ENCODE peak calls at places on chromosomes 16 and 17, in five cellular contexts. Z is fibroblast of the aortic adventitia, A is HAP-1, E is uterus, I is LNCaP clone FGC. Q is an unnamed sample.

GRCh38 chr17:17140590-17140980 is 65.5 kb downstream of the PLD6 start:
- DNase-seq in Z (peak; percentile 52), A (no peak), E (no peak), I (no peak), Q (peak; percentile 71)

GRCh38 chr17:36937961-36938565 is 788 bp downstream of the LHX1 start:
- DNase-seq in Z (peak; percentile 24), A (peak; percentile 59), E (no peak), I (no peak), Q (peak; percentile 43)

GRCh38 chr17:20121359-20122235 is 112.4 kb downstream of the SPECC1 start:
- DNase-seq in Z (peak; percentile 68), A (peak; percentile 79), E (peak; percentile 60), I (peak; percentile 41), Q (peak; percentile 71)

GRCh38 chr16:30358577-30358936 is 3.4 kb upstream of the CD2BP2 start:
- DNase-seq in Z (no peak), A (no peak), E (no peak), I (no peak), Q (no peak)

GRCh38 chr17:21025446-21025845 is 17.4 kb downstream of the USP22 start:
- DNase-seq in Z (no peak), A (no peak), E (no peak), I (no peak), Q (no peak)

GRCh38 chr17:42421479-42422332 is 1.4 kb downstream of the CAVIN1 start:
- DNase-seq in Z (peak; percentile 72), A (peak; percentile 49), E (peak; percentile 72), I (no peak), Q (peak; percentile 67)

GRCh38 chr16:3101018-3101840 is 2.1 kb upstream of the ZSCAN10 start:
- DNase-seq in Z (no peak), A (peak; percentile 75), E (no peak), I (no peak), Q (peak; percentile 37)

GRCh38 chr17:31294839-31295488 is 2.1 kb downstream of the OMG start:
- DNase-seq in Z (peak; percentile 40), A (no peak), E (no peak), I (no peak), Q (peak; percentile 43)

GRCh38 chr16:76278976-76279375 is 1.8 kb downstream of the CNTNAP4 start:
- DNase-seq in Z (peak; percentile 63), A (no peak), E (no peak), I (peak; percentile 28), Q (peak; percentile 54)

GRCh38 chr17:9898812-9899211 is 6.3 kb downstream of the RCVRN start:
- DNase-seq in Z (no peak), A (no peak), E (no peak), I (no peak), Q (no peak)

GRCh38 chr17:83056583-83057396 is 22.6 kb upstream of the METRNL start:
- DNase-seq in Z (peak; percentile 31), A (peak; percentile 6), E (peak; percentile 50), I (peak; percentile 30), Q (no peak)

GRCh38 chr16:49280022-49280741 is 1.5 kb downstream of the CBLN1 start:
- DNase-seq in Z (no peak), A (peak; percentile 20), E (no peak), I (no peak), Q (no peak)

GRCh38 chr17:78365561-78366108 is 5.8 kb upstream of the SOCS3 start:
- DNase-seq in Z (no peak), A (peak; percentile 91), E (no peak), I (no peak), Q (no peak)

GRCh38 chr17:82772026-82772425 is 20.2 kb downstream of the TBCD start:
- DNase-seq in Z (peak; percentile 74), A (no peak), E (no peak), I (peak; percentile 79), Q (peak; percentile 87)

GRCh38 chr17:8175795-8176196 is 384 bp downstream of the TMEM107 start:
- DNase-seq in Z (no peak), A (no peak), E (no peak), I (no peak), Q (no peak)
- H3K4me3 ChIP-seq in Z (peak overlapping the region; percentile 77), A (peak overlapping the region; percentile 40), E (peak overlapping the region; percentile 72), I (peak overlapping the region; percentile 73), Q (peak overlapping the region; percentile 76)

DNA sequence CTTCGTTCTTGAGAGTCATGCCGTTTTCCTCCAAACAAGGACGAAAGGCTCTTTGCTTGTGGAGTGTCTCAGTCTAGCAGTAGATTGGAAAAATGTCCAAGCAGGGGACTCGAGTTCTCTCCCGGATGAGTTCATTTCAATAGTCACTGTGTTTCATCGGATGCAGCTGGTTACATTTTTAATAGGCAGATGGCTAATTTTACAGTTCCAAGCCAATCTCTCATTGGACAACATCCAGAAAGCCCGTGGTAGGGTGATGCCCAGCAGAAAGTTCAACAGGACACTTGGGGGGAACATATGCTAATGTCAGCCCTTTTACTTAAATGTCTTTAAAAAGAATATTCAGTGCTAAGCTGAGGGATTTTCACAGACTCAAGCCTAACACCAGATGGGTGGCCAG is 289.0 kb upstream of the SALL1 start:
- DNase-seq in Z (no peak), A (no peak), E (no peak), I (no peak), Q (no peak)
- H3K4me3 ChIP-seq in Z (no peak overlapping the region), A (no peak overlapping the region), E (no peak overlapping the region), I (no peak overlapping the region), Q (no peak overlapping the region)

DNA sequence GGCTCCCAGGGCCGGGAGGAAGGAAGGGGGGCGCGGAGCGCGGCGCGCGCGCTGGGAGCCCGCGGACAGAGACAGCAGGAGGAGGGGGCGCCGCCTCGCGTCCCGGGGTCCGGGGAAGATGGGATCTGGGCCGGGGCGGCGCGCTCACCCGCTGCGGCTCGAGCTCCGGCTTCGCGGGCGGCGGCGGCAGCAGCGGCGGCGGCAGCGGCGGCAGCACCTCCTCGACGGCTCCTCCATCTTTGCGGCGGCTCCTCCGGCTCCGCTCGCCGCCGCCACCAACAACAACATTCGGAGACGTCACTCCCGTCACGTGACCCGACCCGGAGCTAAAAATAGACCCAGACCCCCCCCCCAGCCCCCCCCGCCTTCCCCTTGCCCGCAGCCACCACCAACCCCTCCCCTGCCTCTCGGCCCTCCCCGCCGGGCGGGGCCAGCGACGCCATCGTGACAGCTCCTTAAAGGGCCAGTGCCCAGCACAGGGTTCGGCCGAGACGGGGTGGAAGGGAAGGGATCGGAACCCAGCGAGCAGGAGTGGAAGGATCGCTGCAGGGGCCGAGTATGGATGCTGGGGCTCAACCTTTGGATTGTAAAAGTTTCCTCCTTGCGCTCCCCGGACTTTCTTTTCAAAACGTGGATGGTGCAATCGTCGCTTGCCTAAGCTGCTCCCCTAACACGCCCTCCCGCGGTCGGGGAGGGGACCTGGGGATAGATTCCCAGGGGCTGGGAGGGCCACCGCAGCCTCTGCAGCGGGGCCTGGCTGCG is at the start of gene HDAC5:
- DNase-seq in Z (peak; percentile 93), A (peak; percentile 98), E (peak; percentile 96), I (peak; percentile 63), Q (peak; percentile 96)
- H3K4me3 ChIP-seq in Z (peak within 1 kb of the TSS; percentile 90), A (peak within 1 kb of the TSS; percentile 56), E (peak within 1 kb of the TSS; percentile 59), I (peak within 1 kb of the TSS; percentile 70), Q (peak within 1 kb of the TSS; percentile 99)

DNA sequence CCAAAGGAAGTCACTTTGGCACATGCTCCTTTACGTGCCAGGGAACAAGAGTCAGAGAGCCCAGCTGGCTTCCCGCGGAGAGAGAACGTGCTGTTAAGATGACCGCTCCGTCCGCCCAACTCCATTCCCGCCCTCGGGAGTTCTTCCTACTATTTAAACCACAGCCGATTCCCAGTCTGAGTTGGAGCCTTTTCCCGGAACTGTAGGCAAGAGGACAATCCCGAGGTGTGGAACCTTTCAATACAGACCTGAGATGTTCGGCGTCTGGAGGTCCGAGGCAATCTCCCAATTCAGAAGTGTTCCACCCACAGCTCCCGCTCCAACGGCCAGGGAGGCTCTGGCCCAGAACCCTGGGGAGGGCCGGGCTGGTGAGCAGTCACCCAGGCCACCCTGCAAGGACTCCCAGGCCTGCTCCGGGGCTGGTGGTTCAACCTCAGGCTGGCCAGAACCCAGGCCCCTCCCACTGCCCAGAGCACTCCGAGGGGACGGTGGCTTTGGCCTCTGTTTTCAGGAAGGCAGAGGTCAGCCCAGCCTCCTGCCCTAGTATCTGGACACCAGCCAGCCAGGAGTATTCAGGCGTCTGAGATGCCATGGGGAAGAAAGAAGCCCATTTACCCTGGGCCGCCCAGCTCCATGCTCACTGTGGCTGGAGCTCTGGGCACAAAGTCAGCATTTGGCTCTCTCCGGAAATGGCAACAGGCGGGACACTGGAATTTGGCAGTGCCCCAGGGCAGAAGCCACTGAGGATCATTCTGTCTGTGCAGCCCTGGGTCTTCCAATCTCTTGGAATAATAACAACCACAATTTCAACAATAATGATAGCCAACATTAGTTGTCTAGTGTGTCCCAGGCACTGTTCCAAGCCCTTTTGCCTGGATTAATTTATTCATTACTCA is 21.4 kb downstream of the EMP2 start:
- DNase-seq in Z (peak; percentile 45), A (no peak), E (peak; percentile 70), I (no peak), Q (peak; percentile 76)
- H3K4me3 ChIP-seq in Z (peak overlapping the region; percentile 25), A (no peak overlapping the region), E (no peak overlapping the region), I (no peak overlapping the region), Q (peak overlapping the region; percentile 26)

GRCh38 chr16:54193013-54193655 is 93.5 kb downstream of the IRX3 start:
- DNase-seq in Z (no peak), A (no peak), E (no peak), I (no peak), Q (no peak)
- H3K4me3 ChIP-seq in Z (no peak overlapping the region), A (no peak overlapping the region), E (no peak overlapping the region), I (no peak overlapping the region), Q (no peak overlapping the region)

DNA sequence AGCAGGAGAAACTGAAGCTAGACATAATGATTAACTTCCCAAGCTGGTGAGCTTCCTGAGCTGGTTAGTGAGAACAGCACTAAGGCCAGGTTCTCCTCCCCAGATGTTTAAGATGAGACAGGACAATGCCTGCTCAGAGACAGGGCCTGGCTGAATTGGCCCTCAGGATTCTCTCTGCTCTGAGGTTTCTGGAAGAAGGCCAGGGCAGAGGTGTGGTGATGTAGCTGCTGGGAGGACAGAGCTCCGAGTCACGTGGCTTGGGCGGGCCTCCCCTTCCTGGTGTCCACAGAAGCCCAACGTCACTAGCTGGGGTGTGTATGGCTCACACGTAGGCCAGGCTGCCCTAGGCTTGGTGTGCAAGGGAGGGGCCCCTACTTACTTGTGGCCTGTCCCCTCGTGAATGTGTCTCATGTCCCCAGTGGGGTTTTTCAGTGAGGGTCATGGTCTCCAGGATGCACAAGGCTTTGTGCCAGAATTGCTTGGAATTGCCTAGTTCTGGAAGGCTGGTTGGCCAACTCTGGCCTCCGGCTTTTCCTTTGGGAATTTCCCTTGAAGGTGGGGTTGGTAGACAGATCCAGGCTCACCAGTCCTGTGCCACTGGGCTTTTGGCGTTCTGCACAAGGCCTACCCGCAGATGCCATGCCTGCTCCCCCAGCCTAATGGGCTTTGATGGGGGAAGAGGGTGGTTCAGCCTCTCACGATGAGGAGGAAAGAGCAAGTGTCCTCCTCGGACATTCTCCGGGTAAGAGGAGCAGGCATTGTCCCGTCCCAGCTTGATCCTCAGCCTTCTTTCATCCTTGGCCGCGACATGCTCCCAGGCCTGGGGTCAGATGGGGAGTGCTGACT is 3.4 kb downstream of the NOD2 start:
- DNase-seq in Z (peak; percentile 55), A (peak; percentile 41), E (peak; percentile 71), I (no peak), Q (peak; percentile 82)
- H3K4me3 ChIP-seq in Z (no peak overlapping the region), A (no peak overlapping the region), E (no peak overlapping the region), I (no peak overlapping the region), Q (no peak overlapping the region)